ENCODE peak calls at places on chromosomes 1 and 21, in five cellular contexts. U is CD8-positive, alpha-beta T cell; Q is BJ; V is tibial artery; Y is pancreas. P is an unnamed sample.

GRCh38 chr1:227557962-227558806 is 5.2 kb upstream of the ZNF678 start:
- DNase-seq in U (no peak), Q (no peak), Y (no peak), V (no peak), P (no peak)

GRCh38 chr1:183247484-183247883 is 61.4 kb downstream of the LAMC2 start:
- DNase-seq in U (no peak), Q (no peak), Y (no peak), V (no peak), P (no peak)

GRCh38 chr1:21278898-21279819 is 11.1 kb downstream of the ECE1 start:
- DNase-seq in Q (no peak), U (no peak), V (no peak), Y (no peak), P (no peak)

GRCh38 chr1:109240158-109241152 is 8.9 kb upstream of the CELSR2 start:
- DNase-seq in Q (peak), Y (peak), V (no peak), U (no peak), P (peak)

GRCh38 chr1:33667386-33668282 is 195.2 kb downstream of the ZSCAN20 start:
- DNase-seq in V (no peak), U (no peak), Y (no peak), Q (no peak), P (no peak)

GRCh38 chr1:216054593-216054992 is 368.7 kb downstream of the USH2A start:
- DNase-seq in V (no peak), U (no peak), Q (no peak), Y (no peak), P (no peak)

GRCh38 chr1:65958561-65959350 is 166.1 kb downstream of the PDE4B start:
- DNase-seq in Y (no peak), U (no peak), Q (no peak), V (no peak), P (no peak)

GRCh38 chr1:166969074-166969677 is 6.2 kb downstream of the ILDR2 start:
- DNase-seq in Y (no peak), U (no peak), Q (no peak), V (no peak), P (no peak)

GRCh38 chr1:86714561-86715244 is 10.3 kb downstream of the SH3GLB1 start:
- DNase-seq in Y (no peak), Q (no peak), U (no peak), V (no peak), P (no peak)

GRCh38 chr1:40273547-40274166 is 15.6 kb downstream of the ZMPSTE24 start:
- DNase-seq in U (no peak), Q (no peak), Y (no peak), V (no peak), P (no peak)

GRCh38 chr1:32240140-32240951 is 6.7 kb upstream of the FAM167B start:
- DNase-seq in Q (no peak), V (peak), U (no peak), Y (peak), P (no peak)

GRCh38 chr1:200653022-200653462 is 16.7 kb downstream of the DDX59 start:
- DNase-seq in U (no peak), Y (no peak), V (no peak), Q (no peak), P (no peak)

GRCh38 chr1:232868793-232869491 is 63.7 kb downstream of the MAP10 start:
- DNase-seq in Y (no peak), Q (peak), V (peak), U (no peak), P (peak)

GRCh38 chr1:30664103-30664755 is 59.2 kb downstream of the MATN1 start:
- DNase-seq in V (no peak), U (no peak), Q (no peak), Y (peak), P (no peak)

GRCh38 chr1:1068374-1069060 is 5.6 kb downstream of the RNF223 start:
- DNase-seq in Y (peak), U (no peak), V (no peak), Q (no peak), P (no peak)

GRCh38 chr1:63773815-63774616 is at the start of gene ROR1:
- DNase-seq in U (no peak), Q (no peak), V (peak), Y (peak), P (peak)

GRCh38 chr1:213281610-213282316 is 230.7 kb downstream of the RPS6KC1 start:
- DNase-seq in Y (no peak), U (no peak), V (no peak), Q (no peak), P (no peak)

GRCh38 chr1:213287987-213288386 is 236.9 kb downstream of the RPS6KC1 start:
- DNase-seq in U (no peak), V (no peak), Y (no peak), Q (no peak), P (no peak)

GRCh38 chr1:213284626-213285025 is 233.6 kb downstream of the RPS6KC1 start:
- DNase-seq in V (no peak), U (no peak), Y (no peak), Q (peak), P (no peak)

DNA sequence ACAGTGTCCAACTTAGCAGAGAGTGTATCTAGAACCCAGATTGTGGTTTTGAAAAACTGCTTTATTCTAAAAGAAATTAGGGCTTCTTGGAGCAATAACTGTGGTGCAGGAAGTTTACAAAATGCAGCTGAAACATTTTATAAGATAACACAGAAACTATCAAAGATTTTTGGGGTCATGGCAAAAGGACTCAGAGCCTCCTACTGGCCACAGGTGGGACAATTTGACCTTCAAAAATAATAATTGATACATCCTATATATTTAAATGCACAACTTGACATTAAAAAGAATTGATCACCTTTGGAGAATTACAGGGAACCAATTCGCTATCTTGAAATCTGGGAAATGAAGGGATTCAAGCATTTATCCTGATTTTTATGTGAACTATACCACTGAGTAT is 235.2 kb downstream of the RPS6KC1 start:
- DNase-seq in V (no peak), Y (no peak), U (no peak), Q (no peak), P (no peak)
- TF ChIP-seq CTCF in V (no peak), Y (no peak), U (no peak), Q (no peak), P (no peak)

GRCh38 chr1:219990782-219991510 is 55.4 kb downstream of the EPRS1 start:
- DNase-seq in Q (no peak), Y (no peak), V (no peak), U (no peak), P (no peak)
- TF ChIP-seq CTCF in Q (peak), Y (peak), V (peak), U (peak), P (peak)

GRCh38 chr1:234773936-234774677 is 164.1 kb upstream of the IRF2BP2 start:
- DNase-seq in U (no peak), V (no peak), Q (no peak), Y (no peak), P (no peak)

GRCh38 chr1:234770031-234770795 is 160.2 kb upstream of the IRF2BP2 start:
- DNase-seq in U (no peak), V (no peak), Y (no peak), Q (no peak), P (no peak)

GRCh38 chr1:234770924-234771540 is 161.1 kb upstream of the IRF2BP2 start:
- DNase-seq in Y (no peak), U (no peak), Q (no peak), V (no peak), P (no peak)

GRCh38 chr1:234771642-234772344 is 161.8 kb upstream of the IRF2BP2 start:
- DNase-seq in V (no peak), U (no peak), Q (no peak), Y (no peak), P (no peak)

GRCh38 chr1:234772345-234773147 is 162.6 kb upstream of the IRF2BP2 start:
- DNase-seq in Q (peak), V (peak), Y (no peak), U (peak), P (peak)
- TF ChIP-seq CTCF in Q (no peak), V (no peak), Y (no peak), U (no peak), P (no peak)

GRCh38 chr21:45880097-45881068 is 101.2 kb upstream of the COL6A1 start:
- DNase-seq in Y (peak), Q (no peak), U (peak), V (peak), P (peak)
- TF ChIP-seq CTCF in Y (peak), Q (peak), U (peak), V (peak), P (peak)

DNA sequence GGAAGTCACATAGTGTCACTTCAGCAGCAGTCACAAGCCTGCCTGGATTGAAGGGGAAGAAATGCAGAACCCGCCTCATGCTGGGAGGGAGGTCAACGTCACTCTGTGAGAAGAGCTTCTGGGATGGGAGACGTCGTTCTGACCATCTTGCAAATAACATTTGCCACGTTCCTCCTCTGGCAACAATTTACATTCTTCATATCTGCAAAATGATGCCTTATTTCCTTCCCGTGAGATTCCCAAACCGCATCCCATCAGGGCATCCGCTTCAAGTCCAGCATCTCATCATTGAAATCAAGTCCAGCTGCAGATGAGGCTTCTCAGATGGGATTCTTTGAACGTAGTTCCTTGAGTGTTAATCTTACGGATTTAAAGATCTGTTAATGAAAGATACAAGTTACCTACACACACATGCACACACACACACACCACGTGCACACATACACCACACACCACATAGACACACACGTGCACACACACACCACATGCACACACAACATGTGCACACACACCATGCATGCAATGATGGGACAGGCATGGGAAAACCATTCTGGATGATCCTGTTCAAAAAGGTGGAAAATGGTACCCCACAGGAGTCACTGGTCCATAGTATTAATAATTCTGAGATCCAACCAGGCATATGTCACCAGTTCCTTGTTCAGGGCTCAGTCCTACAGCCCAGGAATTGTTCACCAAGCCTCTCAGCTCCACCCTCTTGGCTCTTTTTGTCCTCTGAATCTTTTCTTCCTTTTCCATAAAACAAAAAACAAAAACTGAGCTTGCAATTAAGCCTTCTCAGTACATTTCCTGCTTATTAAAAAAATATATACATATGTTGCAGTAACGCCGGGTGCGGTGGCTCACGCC is 23.7 kb upstream of the KIF1B start:
- DNase-seq in Y (no peak), Q (peak), U (no peak), V (no peak), P (no peak)
- TF ChIP-seq CTCF in Y (no peak), Q (no peak), U (no peak), V (no peak), P (no peak)

DNA sequence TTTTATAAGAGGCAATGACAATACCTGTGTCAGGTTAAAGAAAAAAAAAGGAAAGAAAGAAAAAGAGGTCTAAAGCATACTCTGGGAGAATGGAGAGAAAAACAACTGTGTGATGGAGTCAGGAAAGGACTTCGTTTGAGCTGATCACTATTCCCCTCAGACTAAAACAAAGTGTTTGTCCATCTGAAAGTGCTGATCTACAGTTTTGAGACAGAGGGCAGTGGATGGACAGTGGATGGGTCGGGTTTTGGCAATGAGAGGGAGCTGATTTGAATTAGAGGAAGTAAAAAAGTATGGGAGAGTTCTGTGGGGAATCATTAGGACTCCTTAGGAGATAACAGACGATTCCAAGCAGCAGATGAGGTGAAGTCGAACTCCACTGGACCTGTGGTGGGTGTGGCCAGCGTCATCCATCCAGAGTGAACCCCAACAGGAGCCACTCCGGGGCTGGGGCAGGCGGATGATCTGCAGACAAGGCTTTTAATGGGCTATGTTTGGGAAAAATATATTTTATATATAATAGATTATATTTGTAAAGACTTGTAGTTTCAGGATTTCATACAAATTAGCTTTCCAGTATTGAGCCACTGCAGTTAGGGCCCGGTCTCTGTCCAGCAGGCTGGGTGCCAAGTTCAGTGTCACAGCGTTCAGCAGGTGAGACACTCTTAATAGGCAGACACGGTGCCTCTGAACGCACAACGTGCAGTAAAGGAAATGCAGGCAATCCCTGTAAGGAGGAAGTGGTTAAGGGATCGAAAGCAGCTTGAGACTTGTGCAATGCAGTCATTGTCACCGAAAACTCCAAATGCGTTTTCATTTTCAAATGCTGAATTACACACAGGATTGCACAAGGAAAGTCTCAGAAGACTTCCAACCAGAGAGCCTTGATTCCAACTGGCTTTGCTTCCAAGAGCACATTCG is 62.1 kb downstream of the PTGS2 start:
- DNase-seq in Q (no peak), V (peak), Y (no peak), U (peak), P (no peak)
- TF ChIP-seq CTCF in Q (no peak), V (no peak), Y (no peak), U (no peak), P (no peak)